ENCODE peak calls at places on chromosomes 5 and 9, in nine cellular contexts. W is OCI-LY7, V is astrocyte of the hippocampus, A is EL, G is HuH-7, U is GM12865, O is lower lobe of right lung, M is A549, Y is NCI-H1694. L is an unnamed sample.

GRCh38 chr9:127873886-127874285 is 3.6 kb downstream of the AK1 start:
- DNase-seq in O (peak; percentile 83), M (no peak), A (no peak), G (no peak), Y (no peak), V (peak; percentile 75), U (no peak), W (no peak), L (no peak)

GRCh38 chr9:99026956-99027298 is 78.0 kb upstream of the TGFBR1 start:
- DNase-seq in V (no peak), M (no peak), U (no peak), A (no peak), O (no peak), W (no peak), Y (no peak), G (no peak), L (no peak)

GRCh38 chr5:92916036-92916435 is 665.0 kb downstream of the NR2F1-AS1 start:
- DNase-seq in A (peak; percentile 30), O (no peak), U (no peak), V (peak; percentile 15), G (no peak), M (peak; percentile 16), W (no peak), Y (no peak), L (no peak)

GRCh38 chr9:134025606-134026541 is 593 bp downstream of the BRD3OS start:
- DNase-seq in Y (no peak), G (peak; percentile 56), V (peak; percentile 72), W (peak; percentile 65), U (peak; percentile 64), O (peak; percentile 63), M (peak; percentile 25), A (peak; percentile 60), L (peak; percentile 90)

GRCh38 chr9:138098908-138099791 is 221.6 kb downstream of the CACNA1B start:
- DNase-seq in W (no peak), U (no peak), O (peak; percentile 28), Y (no peak), M (no peak), G (no peak), A (no peak), V (no peak), L (no peak)

GRCh38 chr5:119322948-119323629 is 32.7 kb upstream of the TNFAIP8 start:
- DNase-seq in G (no peak), V (no peak), M (peak; percentile 45), Y (no peak), W (no peak), U (peak; percentile 66), O (no peak), A (peak; percentile 22), L (no peak)

GRCh38 chr5:88833371-88834107 is 49.4 kb downstream of the MEF2C start:
- DNase-seq in O (no peak), V (peak; percentile 50), A (no peak), U (peak; percentile 75), M (no peak), G (no peak), W (peak; percentile 29), Y (no peak), L (peak; percentile 87)

GRCh38 chr9:134459164-134459563 is 132.9 kb downstream of the RXRA start:
- DNase-seq in M (no peak), U (no peak), A (no peak), G (no peak), V (no peak), Y (no peak), W (no peak), O (peak; percentile 77), L (no peak)

GRCh38 chr5:135330798-135331096 is 68.3 kb downstream of the MACROH2A1 start:
- DNase-seq in Y (no peak), O (no peak), G (no peak), V (no peak), U (no peak), A (no peak), M (no peak), W (no peak), L (no peak)

GRCh38 chr5:9573796-9574195 is 27.9 kb upstream of the SEMA5A start:
- DNase-seq in U (no peak), W (no peak), G (no peak), V (no peak), Y (no peak), A (no peak), O (no peak), M (no peak), L (no peak)

GRCh38 chr9:69145148-69145547 is 28.9 kb upstream of the TJP2 start:
- DNase-seq in M (no peak), A (peak; percentile 19), V (no peak), W (no peak), O (no peak), U (no peak), Y (no peak), G (no peak), L (no peak)

GRCh38 chr9:95147452-95147851 is 170.1 kb downstream of the FANCC start:
- DNase-seq in V (no peak), G (no peak), U (no peak), Y (no peak), M (no peak), O (no peak), W (no peak), A (no peak), L (no peak)

GRCh38 chr5:176596689-176597416 is 13.1 kb downstream of the GPRIN1 start:
- DNase-seq in V (peak; percentile 14), O (no peak), A (no peak), G (no peak), Y (no peak), U (peak; percentile 13), M (no peak), W (peak; percentile 13), L (no peak)

GRCh38 chr5:141521244-141521781 is 32.4 kb downstream of the PCDHGC5 start:
- DNase-seq in V (peak; percentile 96), W (no peak), A (peak; percentile 98), M (peak; percentile 75), O (no peak), Y (no peak), U (no peak), G (peak; percentile 40), L (no peak)

GRCh38 chr9:92467511-92467910 is 14.8 kb downstream of the ASPN start:
- DNase-seq in Y (no peak), O (no peak), V (no peak), W (no peak), G (no peak), M (no peak), A (no peak), U (no peak), L (no peak)